ENCODE peak calls at places on chromosome 2, in seven cellular contexts. E is Panc1, O is mammary epithelial cell, S is endothelial cell, N is KBM-7, W is psoas muscle, R is NCI-H1092. X is an unnamed sample.

GRCh38 chr2:132849118-132849517 is 179.1 kb upstream of the LYPD1 start:
- DNase-seq in E (no peak), O (no peak), S (no peak), N (no peak), W (no peak), R (no peak), X (no peak)

GRCh38 chr2:43513216-43513615 is 82.6 kb downstream of the THADA start:
- DNase-seq in E (no peak), O (no peak), S (no peak), N (no peak), W (no peak), R (no peak), X (no peak)

GRCh38 chr2:191677091-191677645 is 768 bp upstream of the NABP1 start:
- DNase-seq in E (no peak), O (peak), S (no peak), N (peak), W (no peak), R (no peak), X (no peak)

GRCh38 chr2:207473203-207473865 is 56.4 kb upstream of the CREB1 start:
- DNase-seq in E (no peak), O (peak), S (peak), N (peak), W (no peak), R (peak), X (peak)

GRCh38 chr2:118032169-118033013 is 18.5 kb upstream of the CCDC93 start:
- DNase-seq in E (no peak), O (peak), S (peak), N (peak), W (no peak), R (no peak), X (no peak)

GRCh38 chr2:95667480-95667879 is 75.7 kb downstream of the TRIM43 start:
- DNase-seq in E (no peak), O (no peak), S (no peak), N (no peak), W (no peak), R (no peak), X (no peak)

GRCh38 chr2:134244587-134244986 is 9.3 kb upstream of the MGAT5 start:
- DNase-seq in E (no peak), O (peak), S (no peak), N (no peak), W (no peak), R (no peak), X (no peak)

GRCh38 chr2:233489143-233489542 is 77.4 kb downstream of the USP40 start:
- DNase-seq in E (no peak), O (no peak), S (no peak), N (no peak), W (no peak), R (no peak), X (no peak)

GRCh38 chr2:191569025-191569424 is 108.9 kb upstream of the NABP1 start:
- DNase-seq in E (no peak), O (no peak), S (no peak), N (no peak), W (no peak), R (no peak), X (no peak)

GRCh38 chr2:88868861-88869260 is 177.4 kb downstream of the RPIA start:
- DNase-seq in E (no peak), O (no peak), S (no peak), N (no peak), W (no peak), R (no peak), X (no peak)

GRCh38 chr2:86788881-86789686 is 1.6 kb downstream of the CD8A start:
- DNase-seq in E (no peak), O (peak), S (peak), N (no peak), W (no peak), R (no peak), X (no peak)

GRCh38 chr2:235002198-235003095 is 50.6 kb downstream of the SH3BP4 start:
- DNase-seq in E (no peak), O (no peak), S (no peak), N (peak), W (no peak), R (no peak), X (no peak)

GRCh38 chr2:28134262-28134812 is 243.8 kb downstream of the BABAM2 start:
- DNase-seq in E (no peak), O (peak), S (no peak), N (peak), W (no peak), R (no peak), X (no peak)

GRCh38 chr2:239561448-239562001 is 160.7 kb upstream of the HDAC4 start:
- DNase-seq in E (no peak), O (no peak), S (no peak), N (no peak), W (peak), R (no peak), X (no peak)

GRCh38 chr2:54060000-54060399 is 55.4 kb upstream of the ACYP2 start:
- DNase-seq in E (no peak), O (no peak), S (no peak), N (no peak), W (no peak), R (no peak), X (no peak)

GRCh38 chr2:28751956-28752607 is 452 bp downstream of the PPP1CB start:
- DNase-seq in E (no peak), O (peak), S (peak), N (no peak), W (no peak), R (no peak), X (no peak)

GRCh38 chr2:157890960-157891629 is 15.0 kb upstream of the ACVR1 start:
- DNase-seq in E (no peak), O (no peak), S (no peak), N (no peak), W (no peak), R (no peak), X (no peak)

GRCh38 chr2:175187378-175187777 is 5.9 kb upstream of the ATP5MC3 start:
- DNase-seq in E (no peak), O (peak), S (no peak), N (peak), W (no peak), R (no peak), X (no peak)

GRCh38 chr2:233129351-233129978 is 69.3 kb downstream of the INPP5D start:
- DNase-seq in E (no peak), O (no peak), S (peak), N (peak), W (no peak), R (no peak), X (no peak)

GRCh38 chr2:217928324-217929293 is 74.2 kb downstream of the TNS1 start:
- DNase-seq in E (no peak), O (no peak), S (no peak), N (no peak), W (peak), R (no peak), X (no peak)

GRCh38 chr2:200905618-200906296 is 16.6 kb downstream of the NIF3L1 start:
- DNase-seq in E (peak), O (peak), S (peak), N (peak), W (peak), R (peak), X (no peak)

GRCh38 chr2:105822186-105822585 is 77.5 kb downstream of the NCK2 start:
- DNase-seq in E (no peak), O (no peak), S (no peak), N (no peak), W (no peak), R (no peak), X (no peak)

GRCh38 chr2:110869472-110870446 is 137.4 kb downstream of the ACOXL start:
- DNase-seq in E (no peak), O (peak), S (no peak), N (no peak), W (no peak), R (no peak), X (no peak)

GRCh38 chr2:229910832-229911412 is 10.9 kb downstream of the TRIP12 start:
- DNase-seq in E (no peak), O (peak), S (peak), N (peak), W (no peak), R (no peak), X (no peak)

GRCh38 chr2:218344090-218344754 is 12.4 kb upstream of the CATIP start:
- DNase-seq in E (no peak), O (peak), S (no peak), N (no peak), W (no peak), R (no peak), X (no peak)

X was measured in NCI-H1417 treated with DMSO at 0.1 percent for 48 hours.